ENCODE peak calls at places on chromosomes 13 and 19, in nine cellular contexts. V, B, P, T, L, C, D, Y and H are unnamed samples.

GRCh38 chr13:97119899-97120745 is 102.0 kb upstream of the MBNL2 start:
- DNase-seq in V (no peak), B (no peak), P (no peak), T (no peak), L (no peak), C (no peak), D (no peak), Y (no peak), H (no peak)

GRCh38 chr13:113954046-113954841 is 19.6 kb downstream of the C13orf46 start:
- DNase-seq in V (no peak), B (no peak), P (no peak), T (no peak), L (no peak), C (no peak), D (no peak), Y (no peak), H (no peak)

GRCh38 chr19:2288743-2289713 is 7.1 kb upstream of the PEAK3 start:
- DNase-seq in V (no peak), B (no peak), P (no peak), T (no peak), L (no peak), C (no peak), D (no peak), Y (no peak), H (no peak)

GRCh38 chr13:89199138-89199537 is 1528.0 kb downstream of the SLITRK5 start:
- DNase-seq in V (no peak), B (no peak), P (no peak), T (no peak), L (no peak), C (no peak), D (no peak), Y (no peak), H (peak; percentile 8)

GRCh38 chr19:28307460-28307859 is 905.5 kb downstream of the UQCRFS1 start:
- DNase-seq in V (no peak), B (no peak), P (no peak), T (no peak), L (no peak), C (peak; percentile 45), D (no peak), Y (no peak), H (no peak)

GRCh38 chr19:39544201-39544903 is 4.4 kb upstream of the EID2 start:
- DNase-seq in V (no peak), B (no peak), P (no peak), T (no peak), L (no peak), C (no peak), D (no peak), Y (no peak), H (no peak)

GRCh38 chr13:43258771-43259170 is 235.4 kb downstream of the DNAJC15 start:
- DNase-seq in V (no peak), B (no peak), P (no peak), T (no peak), L (no peak), C (no peak), D (no peak), Y (no peak), H (no peak)

GRCh38 chr19:31312004-31312403 is 37.2 kb downstream of the TSHZ3 start:
- DNase-seq in V (no peak), B (no peak), P (no peak), T (no peak), L (no peak), C (peak; percentile 50), D (no peak), Y (peak; percentile 58), H (peak; percentile 15)

GRCh38 chr13:108834193-108834592 is 204.8 kb downstream of the MYO16 start:
- DNase-seq in V (no peak), B (no peak), P (no peak), T (no peak), L (no peak), C (no peak), D (no peak), Y (no peak), H (no peak)